ENCODE peak calls at places on chromosomes 7 and 10, in four cellular contexts. L is stomach, I is HepG2, J is spleen. D is an unnamed sample.

GRCh38 chr7:105849122-105849855 is 27.1 kb downstream of the ATXN7L1 start:
- DNase-seq in L (no peak), I (peak), J (no peak), D (no peak)

GRCh38 chr10:119542357-119542989 is at the start of gene RGS10:
- DNase-seq in L (peak), I (no peak), J (peak), D (no peak)

GRCh38 chr7:41438919-41439882 is 263.7 kb downstream of the INHBA start:
- DNase-seq in L (no peak), I (no peak), J (no peak), D (no peak)

GRCh38 chr10:62735464-62736188 is 68.9 kb upstream of the ADO start:
- DNase-seq in L (no peak), I (no peak), J (no peak), D (no peak)

GRCh38 chr7:18064242-18064838 is 36.7 kb upstream of the PRPS1L1 start:
- DNase-seq in L (no peak), I (peak), J (no peak), D (no peak)

GRCh38 chr10:97509120-97509670 is 10.5 kb downstream of the UBTD1 start:
- DNase-seq in L (no peak), I (no peak), J (peak), D (no peak)

GRCh38 chr7:154953006-154953684 is 49.8 kb downstream of the PAXIP1 start:
- DNase-seq in L (peak), I (peak), J (peak), D (no peak)

GRCh38 chr10:29392376-29393021 is 103.6 kb downstream of the LYZL1 start:
- DNase-seq in L (peak), I (peak), J (no peak), D (no peak)

GRCh38 chr7:28556671-28557070 is 144.4 kb downstream of the CREB5 start:
- DNase-seq in L (no peak), I (no peak), J (no peak), D (no peak)

GRCh38 chr7:16753932-16754571 is 497 bp downstream of the TSPAN13 start:
- DNase-seq in L (peak), I (peak), J (peak), D (peak)

GRCh38 chr10:103781329-103782061 is 73.9 kb downstream of the SH3PXD2A start:
- DNase-seq in L (no peak), I (peak), J (no peak), D (no peak)

GRCh38 chr7:154489897-154490296 is 437.7 kb downstream of the DPP6 start:
- DNase-seq in L (no peak), I (no peak), J (no peak), D (no peak)

GRCh38 chr10:122495406-122496340 is 34.3 kb downstream of the HTRA1 start:
- DNase-seq in L (no peak), I (no peak), J (no peak), D (no peak)

GRCh38 chr10:49318751-49319150 is 19.8 kb downstream of the C10orf71 start:
- DNase-seq in L (no peak), I (no peak), J (no peak), D (no peak)

GRCh38 chr10:125093199-125093841 is 67.0 kb downstream of the CTBP2 start:
- DNase-seq in L (peak), I (no peak), J (peak), D (no peak)

GRCh38 chr10:123148414-123149161 is 652 bp downstream of the HMX2 start:
- DNase-seq in L (no peak), I (no peak), J (peak), D (no peak)

GRCh38 chr10:117363027-117363426 is 12.2 kb downstream of the PDZD8 start:
- DNase-seq in L (no peak), I (no peak), J (no peak), D (no peak)

GRCh38 chr7:150367677-150368097 is 935 bp upstream of the REPIN1 start:
- DNase-seq in L (no peak), I (no peak), J (no peak), D (no peak)

GRCh38 chr7:154812027-154812426 is 190.9 kb downstream of the PAXIP1 start:
- DNase-seq in L (no peak), I (no peak), J (no peak), D (no peak)

GRCh38 chr7:36863901-36864701 is 139.8 kb upstream of the AOAH start:
- DNase-seq in L (no peak), I (peak), J (peak), D (no peak)

GRCh38 chr10:34687434-34688205 is 127.5 kb downstream of the PARD3 start:
- DNase-seq in L (no peak), I (no peak), J (no peak), D (no peak)

GRCh38 chr7:154750353-154750801 is 252.5 kb downstream of the PAXIP1 start:
- DNase-seq in L (no peak), I (no peak), J (no peak), D (no peak)

GRCh38 chr10:124092270-124093075 is 925 bp downstream of the CHST15 start:
- DNase-seq in L (peak), I (no peak), J (peak), D (no peak)

GRCh38 chr7:11557627-11558026 is 274.4 kb downstream of the THSD7A start:
- DNase-seq in L (no peak), I (peak), J (no peak), D (no peak)

GRCh38 chr7:28621369-28621807 is 209.1 kb downstream of the CREB5 start:
- DNase-seq in L (no peak), I (no peak), J (no peak), D (no peak)

GRCh38 chr10:497898-498451 is 191.5 kb downstream of the DIP2C start:
- DNase-seq in L (no peak), I (no peak), J (peak), D (no peak)

GRCh38 chr10:92822060-92822634 is 26.2 kb upstream of the EXOC6 start:
- DNase-seq in L (no peak), I (peak), J (no peak), D (no peak)

GRCh38 chr7:126698909-126699308 is 553.8 kb downstream of the GRM8 start:
- DNase-seq in L (no peak), I (no peak), J (no peak), D (no peak)

GRCh38 chr10:69908071-69908470 is 106.4 kb downstream of the COL13A1 start:
- DNase-seq in L (no peak), I (no peak), J (no peak), D (no peak)

GRCh38 chr7:114979803-114980507 is 58.1 kb downstream of the MDFIC start:
- DNase-seq in L (no peak), I (no peak), J (no peak), D (no peak)

GRCh38 chr10:52451817-52452216 is 137.7 kb downstream of the DKK1 start:
- DNase-seq in L (no peak), I (no peak), J (no peak), D (no peak)

GRCh38 chr7:15159239-15159638 is 256.7 kb upstream of the DGKB start:
- DNase-seq in L (no peak), I (no peak), J (no peak), D (no peak)

GRCh38 chr10:9302142-9302746 is 1247.8 kb downstream of the GATA3 start:
- DNase-seq in L (no peak), I (peak), J (no peak), D (no peak)

DNA sequence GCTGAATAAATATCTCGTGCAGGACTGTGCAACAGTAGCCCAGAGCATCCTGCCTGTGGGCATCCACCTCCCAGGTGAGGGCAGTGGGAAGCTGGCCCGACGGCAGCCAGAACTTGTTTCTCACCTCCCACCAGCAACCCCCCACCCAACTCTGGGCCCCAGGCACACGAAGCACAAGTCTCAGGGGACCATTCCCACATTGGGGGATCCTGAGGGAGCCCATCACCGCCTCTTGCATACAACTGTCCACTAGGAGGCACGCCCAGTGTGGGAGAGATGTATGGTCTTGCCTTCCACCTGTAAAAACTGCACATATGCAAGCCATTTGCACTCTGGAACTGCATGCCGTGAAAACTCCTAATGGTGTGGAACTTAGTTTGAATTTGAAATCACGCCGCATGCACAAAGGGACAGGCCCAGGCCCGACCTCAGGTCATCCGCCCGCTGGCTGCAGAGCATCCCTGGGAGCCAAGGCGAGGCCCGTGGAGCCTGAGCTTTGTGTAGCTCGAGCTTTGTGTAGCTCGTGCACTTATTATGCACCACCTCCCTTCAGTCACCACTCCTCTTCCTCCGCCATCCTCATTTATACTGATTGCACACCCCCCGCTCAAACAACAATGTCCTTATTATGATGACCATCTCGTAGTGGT is 147.9 kb downstream of the ADCY1 start:
- DNase-seq in L (no peak), I (no peak), J (peak), D (no peak)
- TF ChIP-seq POLR2AphosphoS5 in L (no peak), I (no peak), J (no peak), D (no peak)

GRCh38 chr10:43408710-43409384 is at the start of gene HNRNPF:
- DNase-seq in L (peak), I (peak), J (peak), D (peak)
- TF ChIP-seq POLR2AphosphoS5 in L (peak), I (peak), J (peak), D (peak)

DNA sequence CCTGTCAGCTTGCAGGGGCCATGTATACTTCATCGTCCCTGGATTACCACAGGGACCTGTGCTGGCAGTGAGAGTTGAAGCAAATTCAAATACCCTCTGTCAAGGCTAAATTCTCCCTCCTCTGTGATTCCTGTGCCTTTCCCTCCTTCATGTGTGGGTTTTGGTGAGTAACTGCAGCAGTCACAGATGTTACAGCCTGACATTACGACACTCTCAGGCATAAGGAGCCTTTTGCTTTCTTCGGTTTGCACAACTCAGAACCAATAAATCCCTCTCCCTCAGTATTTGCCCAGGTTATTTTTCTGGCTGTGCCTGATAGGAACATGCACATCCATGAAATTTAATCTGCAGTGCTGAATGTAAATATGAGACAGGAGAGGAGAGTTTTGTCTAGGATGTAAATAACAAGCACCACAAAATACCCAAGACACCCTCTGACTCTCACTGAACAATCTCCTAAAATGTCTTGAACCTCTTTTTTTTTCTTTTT is 997.2 kb upstream of the GHITM start:
- DNase-seq in L (no peak), I (no peak), J (no peak), D (no peak)
- TF ChIP-seq POLR2AphosphoS5 in L (no peak), I (no peak), J (no peak), D (no peak)

GRCh38 chr7:91573405-91573804 is 307.1 kb downstream of the MTERF1 start:
- DNase-seq in L (no peak), I (no peak), J (no peak), D (no peak)
- TF ChIP-seq POLR2AphosphoS5 in L (no peak), I (no peak), J (no peak), D (no peak)

GRCh38 chr10:73998623-73999622 is 1.0 kb downstream of the VCL start:
- DNase-seq in L (peak), I (peak), J (peak), D (peak)
- TF ChIP-seq POLR2AphosphoS5 in L (peak), I (no peak), J (no peak), D (peak)